ENCODE peak calls at places on chromosomes 6 and 20, in eight cellular contexts. T is GM10248, Z is dorsolateral prefrontal cortex, K is Calu3, R is astrocyte of the spinal cord, M is MCF 10A, O is GM12865, L is astrocyte of the cerebellum. X is an unnamed sample.

GRCh38 chr20:50948132-50948785 is 10.1 kb downstream of the DPM1 start:
- DNase-seq in T (no peak), L (no peak), R (no peak), O (no peak), M (no peak), Z (no peak), K (no peak), X (no peak)

GRCh38 chr6:101013612-101014195 is 132.6 kb upstream of the ASCC3 start:
- DNase-seq in R (no peak), M (no peak), L (no peak), T (no peak), O (no peak), K (no peak), Z (no peak), X (no peak)

GRCh38 chr6:83879746-83880145 is 20.3 kb downstream of the CYB5R4 start:
- DNase-seq in K (no peak), O (no peak), M (no peak), R (no peak), T (no peak), L (no peak), Z (no peak), X (no peak)

GRCh38 chr20:10319855-10320254 is 101.2 kb downstream of the SNAP25 start:
- DNase-seq in R (no peak), T (no peak), M (peak; percentile 24), K (no peak), L (no peak), O (no peak), Z (peak; percentile 67), X (no peak)

GRCh38 chr20:57558614-57559285 is 2.2 kb upstream of the PCK1 start:
- DNase-seq in R (no peak), M (peak; percentile 6), Z (no peak), L (no peak), O (no peak), K (no peak), T (no peak), X (no peak)

GRCh38 chr20:31851240-31851955 is 6.0 kb upstream of the FOXS1 start:
- DNase-seq in K (no peak), R (no peak), T (no peak), L (no peak), Z (no peak), O (no peak), M (no peak), X (no peak)

GRCh38 chr6:43103253-43103876 is 27.3 kb downstream of the PTK7 start:
- DNase-seq in M (no peak), O (no peak), K (no peak), L (no peak), Z (no peak), R (no peak), T (no peak), X (no peak)

GRCh38 chr20:20334489-20334888 is 33.4 kb upstream of the INSM1 start:
- DNase-seq in Z (no peak), L (no peak), M (no peak), K (no peak), T (peak; percentile 73), R (no peak), O (peak; percentile 83), X (no peak)

GRCh38 chr20:58636983-58637421 is 14.1 kb upstream of the STX16 start:
- DNase-seq in M (no peak), L (no peak), T (no peak), O (no peak), Z (no peak), R (no peak), K (no peak), X (no peak)

GRCh38 chr6:163098827-163099469 is 315.6 kb upstream of the QKI start:
- DNase-seq in T (no peak), L (no peak), O (no peak), R (peak; percentile 24), K (no peak), Z (no peak), M (no peak), X (no peak)

GRCh38 chr20:54510546-54511129 is 35.2 kb downstream of the DOK5 start:
- DNase-seq in O (no peak), M (no peak), Z (peak; percentile 24), T (no peak), R (peak; percentile 8), L (peak; percentile 73), K (no peak), X (no peak)

GRCh38 chr6:148140772-148141557 is 201.7 kb upstream of the SASH1 start:
- DNase-seq in M (peak; percentile 11), T (no peak), Z (no peak), R (no peak), K (no peak), O (no peak), L (no peak), X (no peak)

GRCh38 chr6:169171951-169172350 is 81.7 kb downstream of the THBS2 start:
- DNase-seq in L (no peak), T (no peak), K (no peak), M (peak; percentile 57), Z (no peak), O (no peak), R (peak; percentile 48), X (peak; percentile 92)

GRCh38 chr20:43658723-43659419 is 8.0 kb upstream of the MYBL2 start:
- DNase-seq in M (no peak), R (no peak), T (no peak), O (no peak), Z (no peak), L (no peak), K (no peak), X (no peak)
- TF ChIP-seq CTCF in M (no peak), R (peak; percentile 13), T (no peak), O (no peak), Z (no peak), L (no peak), K (no peak), X (no peak)

GRCh38 chr20:45325367-45325766 is 17.3 kb upstream of the MATN4 start:
- DNase-seq in T (no peak), Z (no peak), M (no peak), L (no peak), O (no peak), R (no peak), K (no peak), X (no peak)

GRCh38 chr20:45320948-45321595 is 13.0 kb upstream of the MATN4 start:
- DNase-seq in K (no peak), T (no peak), O (peak; percentile 62), M (no peak), R (no peak), L (no peak), Z (no peak), X (no peak)

GRCh38 chr20:45323731-45324130 is 15.6 kb upstream of the MATN4 start:
- DNase-seq in R (no peak), O (no peak), M (no peak), K (no peak), L (no peak), Z (no peak), T (no peak), X (no peak)

GRCh38 chr20:45318948-45319347 is 10.8 kb upstream of the MATN4 start:
- DNase-seq in Z (no peak), R (no peak), L (no peak), K (no peak), O (no peak), T (no peak), M (no peak), X (no peak)

DNA sequence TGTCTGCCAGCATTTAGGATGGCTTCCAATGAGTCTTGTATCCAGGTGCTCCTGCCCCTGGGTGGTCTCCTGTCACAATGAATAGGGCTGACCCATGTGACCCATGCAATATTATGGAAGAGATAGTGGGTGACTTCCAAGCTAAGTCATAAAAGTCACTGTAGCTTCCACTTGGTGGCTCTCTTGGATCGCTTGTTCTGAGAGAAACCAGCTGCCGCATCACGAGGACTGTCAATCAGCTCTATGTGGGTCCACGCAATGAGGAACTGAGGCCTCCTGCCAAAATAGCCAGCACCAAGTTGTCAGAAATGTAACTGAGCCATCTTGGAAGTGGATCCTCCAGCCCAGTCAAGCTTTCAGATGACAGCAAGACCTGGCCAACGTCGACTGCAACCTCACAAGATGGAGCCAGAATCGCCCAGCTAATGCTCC is 14.9 kb upstream of the MATN4 start:
- DNase-seq in R (no peak), O (peak; percentile 57), M (peak; percentile 77), K (peak; percentile 70), T (peak; percentile 63), L (no peak), Z (peak; percentile 78), X (no peak)
- TF ChIP-seq CTCF in R (peak; percentile 18), O (peak; percentile 7), M (peak; percentile 8), K (peak; percentile 65), T (peak; percentile 15), L (no peak), Z (peak; percentile 43), X (no peak)

DNA sequence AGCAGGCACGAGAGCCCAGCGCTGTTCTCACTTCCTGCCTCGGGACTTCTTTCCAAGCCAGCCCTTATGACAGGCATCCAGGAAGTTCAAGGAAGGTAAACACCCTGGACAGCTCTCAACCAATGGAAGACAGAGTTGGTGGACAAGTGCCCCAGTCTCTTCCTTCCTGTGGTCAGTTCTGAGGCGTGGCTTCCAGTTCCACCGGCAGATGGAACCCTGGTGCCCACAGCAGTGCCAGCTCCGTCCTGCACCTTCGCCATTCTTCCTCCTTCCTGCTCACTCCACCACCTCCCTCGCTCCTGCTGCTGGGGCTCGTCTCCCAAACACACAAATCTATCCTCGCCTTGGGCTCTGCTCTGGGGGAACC is 162.8 kb downstream of the GRM4 start:
- DNase-seq in K (peak; percentile 65), Z (peak; percentile 29), L (no peak), O (no peak), R (no peak), T (no peak), M (peak; percentile 31), X (no peak)
- TF ChIP-seq CTCF in K (no peak), Z (no peak), L (no peak), O (no peak), R (no peak), T (no peak), M (no peak), X (no peak)

GRCh38 chr6:166511316-166511715 is 75.2 kb downstream of the RAMACL start:
- DNase-seq in K (no peak), M (no peak), O (no peak), T (no peak), L (no peak), Z (no peak), R (no peak), X (no peak)

GRCh38 chr6:166515072-166515810 is 71.2 kb downstream of the RAMACL start:
- DNase-seq in L (peak; percentile 27), M (peak; percentile 83), Z (peak; percentile 85), R (peak; percentile 84), T (peak; percentile 30), O (no peak), K (peak; percentile 46), X (peak; percentile 25)

GRCh38 chr6:166516256-166516655 is 70.2 kb downstream of the RAMACL start:
- DNase-seq in L (no peak), O (no peak), M (no peak), K (no peak), T (no peak), R (no peak), Z (no peak), X (no peak)

GRCh38 chr6:166512567-166512966 is 73.9 kb downstream of the RAMACL start:
- DNase-seq in M (no peak), O (peak; percentile 49), R (no peak), T (peak; percentile 56), L (no peak), K (peak; percentile 22), Z (no peak), X (no peak)

DNA sequence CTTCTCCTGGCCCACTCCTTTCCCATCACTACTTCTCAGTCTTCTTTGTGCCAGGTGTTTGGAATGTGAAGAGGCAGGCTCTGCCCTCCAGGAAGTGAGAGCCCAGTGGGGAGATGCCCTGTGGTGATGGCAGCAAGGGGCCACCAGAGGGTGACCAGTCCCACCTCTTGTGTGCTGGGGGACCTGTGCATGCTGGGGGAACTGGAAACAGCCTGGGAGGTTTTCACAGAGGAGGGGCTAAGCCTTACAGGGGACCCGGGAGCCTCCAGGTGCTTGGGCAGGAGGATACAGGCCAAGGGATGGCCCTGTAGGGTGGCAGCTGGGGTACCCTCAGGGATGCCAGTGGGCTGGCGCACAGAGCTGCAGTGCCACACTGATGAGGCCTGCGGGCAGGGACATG is 72.3 kb downstream of the RAMACL start:
- DNase-seq in M (no peak), L (no peak), R (no peak), Z (no peak), T (no peak), K (peak; percentile 44), O (no peak), X (no peak)
- TF ChIP-seq CTCF in M (no peak), L (no peak), R (peak; percentile 16), Z (peak; percentile 13), T (no peak), K (peak; percentile 8), O (no peak), X (peak; percentile 16)